ENCODE peak calls at places on chromosomes 5 and 9, in five cellular contexts. One of them, this sample, is unnamed.

GRCh38 chr9:23825700-23826099 is 340 bp downstream of the ELAVL2 start:
- DNase-seq in astrocyte of the spinal cord: peak
- DNase-seq in lower lobe of right lung: no peak
- DNase-seq in AG04449: no peak
- DNase-seq in transverse colon: no peak
- DNase-seq in this sample: no peak

GRCh38 chr5:10511741-10512640 is 51.9 kb upstream of the ANKRD33B start:
- DNase-seq in astrocyte of the spinal cord: no peak
- DNase-seq in lower lobe of right lung: no peak
- DNase-seq in AG04449: no peak
- DNase-seq in transverse colon: no peak
- DNase-seq in this sample: no peak

GRCh38 chr9:69264526-69264925 is 60.5 kb upstream of the ENTREP1 start:
- DNase-seq in astrocyte of the spinal cord: no peak
- DNase-seq in lower lobe of right lung: peak
- DNase-seq in AG04449: no peak
- DNase-seq in transverse colon: no peak
- DNase-seq in this sample: no peak

GRCh38 chr9:75866273-75866871 is 24.1 kb upstream of the PCSK5 start:
- DNase-seq in astrocyte of the spinal cord: peak
- DNase-seq in lower lobe of right lung: no peak
- DNase-seq in AG04449: no peak
- DNase-seq in transverse colon: peak
- DNase-seq in this sample: no peak

GRCh38 chr5:177107159-177107558 is 20.4 kb downstream of the FGFR4 start:
- DNase-seq in astrocyte of the spinal cord: no peak
- DNase-seq in lower lobe of right lung: no peak
- DNase-seq in AG04449: no peak
- DNase-seq in transverse colon: no peak
- DNase-seq in this sample: no peak

GRCh38 chr9:132333556-132333955 is 21.2 kb downstream of the SETX start:
- DNase-seq in astrocyte of the spinal cord: no peak
- DNase-seq in lower lobe of right lung: no peak
- DNase-seq in AG04449: no peak
- DNase-seq in transverse colon: no peak
- DNase-seq in this sample: no peak

GRCh38 chr5:176619203-176619568 is 9.2 kb upstream of the GPRIN1 start:
- DNase-seq in astrocyte of the spinal cord: peak
- DNase-seq in lower lobe of right lung: peak
- DNase-seq in AG04449: no peak
- DNase-seq in transverse colon: peak
- DNase-seq in this sample: peak

GRCh38 chr5:141696431-141696830 is 14.4 kb upstream of the ARAP3 start:
- DNase-seq in astrocyte of the spinal cord: no peak
- DNase-seq in lower lobe of right lung: no peak
- DNase-seq in AG04449: no peak
- DNase-seq in transverse colon: no peak
- DNase-seq in this sample: no peak

GRCh38 chr9:114392749-114393112 is 4.9 kb upstream of the AKNA start:
- DNase-seq in astrocyte of the spinal cord: no peak
- DNase-seq in lower lobe of right lung: no peak
- DNase-seq in AG04449: no peak
- DNase-seq in transverse colon: peak
- DNase-seq in this sample: no peak

GRCh38 chr5:144205141-144205551 is 34.5 kb downstream of the KCTD16 start:
- DNase-seq in astrocyte of the spinal cord: peak
- DNase-seq in lower lobe of right lung: no peak
- DNase-seq in AG04449: no peak
- DNase-seq in transverse colon: no peak
- DNase-seq in this sample: no peak

GRCh38 chr5:140221697-140222223 is 46.8 kb downstream of the CYSTM1 start:
- DNase-seq in astrocyte of the spinal cord: peak
- DNase-seq in lower lobe of right lung: no peak
- DNase-seq in AG04449: peak
- DNase-seq in transverse colon: no peak
- DNase-seq in this sample: no peak

DNA sequence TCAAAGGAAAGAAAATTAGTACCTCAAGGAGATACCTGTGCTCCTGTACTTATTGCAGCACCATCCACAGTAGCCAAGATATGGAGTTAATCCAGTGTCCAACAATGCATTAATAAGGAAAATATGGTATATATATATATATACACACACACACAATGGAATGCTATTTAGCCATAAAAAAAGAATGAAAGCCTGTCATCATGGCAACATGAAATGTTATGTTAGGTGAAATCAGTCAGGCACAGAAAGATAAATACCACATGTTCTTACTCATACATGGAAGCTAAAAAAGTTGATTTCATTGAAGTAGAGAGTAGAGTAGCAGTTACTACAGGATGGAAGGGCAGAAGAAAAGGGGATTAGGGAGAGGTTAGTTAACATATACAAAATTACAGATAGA is 601.5 kb downstream of the ANXA1 start:
- DNase-seq in astrocyte of the spinal cord: peak
- DNase-seq in lower lobe of right lung: no peak
- DNase-seq in AG04449: no peak
- DNase-seq in transverse colon: no peak
- DNase-seq in this sample: no peak
- TF ChIP-seq CTCF in astrocyte of the spinal cord: no peak
- TF ChIP-seq CTCF in lower lobe of right lung: no peak
- TF ChIP-seq CTCF in AG04449: no peak
- TF ChIP-seq CTCF in transverse colon: no peak
- TF ChIP-seq CTCF in this sample: no peak

GRCh38 chr5:122030251-122030650 is 47.8 kb downstream of the LOX start:
- DNase-seq in astrocyte of the spinal cord: no peak
- DNase-seq in lower lobe of right lung: no peak
- DNase-seq in AG04449: no peak
- DNase-seq in transverse colon: no peak
- DNase-seq in this sample: no peak
- TF ChIP-seq CTCF in astrocyte of the spinal cord: peak
- TF ChIP-seq CTCF in lower lobe of right lung: no peak
- TF ChIP-seq CTCF in AG04449: no peak
- TF ChIP-seq CTCF in transverse colon: no peak
- TF ChIP-seq CTCF in this sample: peak

GRCh38 chr9:123928471-123929176 is 1.3 kb downstream of the DENND1A start:
- DNase-seq in astrocyte of the spinal cord: peak
- DNase-seq in lower lobe of right lung: no peak
- DNase-seq in AG04449: no peak
- DNase-seq in transverse colon: no peak
- DNase-seq in this sample: peak
- TF ChIP-seq CTCF in astrocyte of the spinal cord: no peak
- TF ChIP-seq CTCF in lower lobe of right lung: no peak
- TF ChIP-seq CTCF in AG04449: no peak
- TF ChIP-seq CTCF in transverse colon: no peak
- TF ChIP-seq CTCF in this sample: no peak

GRCh38 chr5:153429734-153430133 is 60.7 kb upstream of the GRIA1 start:
- DNase-seq in astrocyte of the spinal cord: no peak
- DNase-seq in lower lobe of right lung: no peak
- DNase-seq in AG04449: no peak
- DNase-seq in transverse colon: no peak
- DNase-seq in this sample: no peak

DNA sequence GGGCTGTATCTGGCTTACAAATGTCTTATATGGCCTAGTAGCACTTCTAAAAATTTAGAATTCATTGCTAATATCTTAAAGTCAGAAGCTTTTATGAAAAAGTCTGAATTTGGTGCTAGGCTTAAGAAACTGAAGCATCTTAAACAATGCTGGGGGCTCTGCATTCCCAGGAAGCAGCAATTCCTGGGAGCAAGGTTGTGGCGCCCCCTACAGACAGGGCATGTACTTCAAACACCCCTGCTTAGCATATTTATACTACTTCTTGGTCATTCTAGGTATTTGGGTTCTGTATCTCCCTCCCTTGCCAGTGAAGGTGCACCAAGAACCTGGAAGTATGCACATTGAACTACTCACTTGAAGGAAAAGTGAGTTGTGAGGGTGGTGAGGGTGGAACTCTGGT is 64.6 kb upstream of the GRIA1 start:
- DNase-seq in astrocyte of the spinal cord: no peak
- DNase-seq in lower lobe of right lung: no peak
- DNase-seq in AG04449: no peak
- DNase-seq in transverse colon: no peak
- DNase-seq in this sample: no peak
- TF ChIP-seq CTCF in astrocyte of the spinal cord: no peak
- TF ChIP-seq CTCF in lower lobe of right lung: no peak
- TF ChIP-seq CTCF in AG04449: no peak
- TF ChIP-seq CTCF in transverse colon: no peak
- TF ChIP-seq CTCF in this sample: peak